ENCODE peak calls at places on chromosomes 12 and 14, in eight cellular contexts. K is NT2/D1; T is iPS DF 6.9; Y is stimulated activated CD8-positive, alpha-beta memory T cell treated with anti-CD3 and anti-CD28 coated beads, Interleukin-15, amount 100 ng/mL, for 24 hours; U is NCI-H1930; P is T-cell; L is heart right ventricle; A is NCI-H460. V is an unnamed sample.

GRCh38 chr12:67773896-67774295 is 125.4 kb downstream of the DYRK2 start:
- DNase-seq in T (no peak), L (no peak), A (no peak), K (no peak), P (no peak), U (no peak), Y (no peak), V (no peak)

GRCh38 chr12:6193853-6194815 is 6.1 kb upstream of the CD9 start:
- DNase-seq in A (no peak), K (peak), Y (no peak), L (no peak), U (no peak), P (no peak), T (no peak), V (peak)

GRCh38 chr14:71574976-71575375 is 357.3 kb upstream of the RGS6 start:
- DNase-seq in A (no peak), P (no peak), Y (no peak), U (no peak), K (no peak), T (no peak), L (no peak), V (no peak)

GRCh38 chr12:95014554-95014953 is 11.1 kb upstream of the NDUFA12 start:
- DNase-seq in Y (no peak), L (no peak), T (no peak), U (no peak), P (no peak), A (no peak), K (no peak), V (no peak)

GRCh38 chr14:100770605-100771120 is 44.0 kb downstream of the DLK1 start:
- DNase-seq in K (no peak), T (no peak), U (no peak), P (no peak), Y (no peak), A (no peak), L (no peak), V (no peak)

GRCh38 chr12:42213954-42214426 is 24.1 kb downstream of the YAF2 start:
- DNase-seq in T (no peak), Y (no peak), L (peak), K (no peak), A (no peak), U (no peak), P (no peak), V (no peak)

GRCh38 chr12:91396296-91396695 is 213.7 kb upstream of the DCN start:
- DNase-seq in K (no peak), T (no peak), Y (no peak), P (no peak), U (no peak), A (no peak), L (no peak), V (no peak)

GRCh38 chr12:31727197-31727596 is 1.6 kb downstream of the AMN1 start:
- DNase-seq in A (no peak), U (no peak), L (no peak), K (no peak), T (no peak), P (no peak), Y (no peak), V (no peak)

GRCh38 chr12:100295764-100296555 is 29.0 kb downstream of the SCYL2 start:
- DNase-seq in Y (no peak), A (no peak), P (no peak), U (no peak), T (no peak), K (no peak), L (no peak), V (no peak)

GRCh38 chr12:31589896-31590729 is 823 bp downstream of the DENND5B start:
- DNase-seq in K (peak), T (no peak), Y (no peak), L (peak), P (peak), U (peak), A (peak), V (peak)

V was measured in germinal center.